ENCODE peak calls at places on chromosomes 6 and 20, in six cellular contexts. F is heart left ventricle, S is HS-5, N is D721Med, T is mesendoderm, H is cardiac fibroblast. K is an unnamed sample.

GRCh38 chr6:36955136-36955535 is 598 bp downstream of the PI16 start:
- DNase-seq in S (no peak), T (no peak), N (no peak), F (no peak), H (no peak), K (no peak)

GRCh38 chr6:112270756-112271155 is 16.4 kb upstream of the LAMA4 start:
- DNase-seq in N (no peak), S (no peak), F (no peak), T (no peak), H (peak; percentile 47), K (no peak)

GRCh38 chr20:38460040-38460623 is 12.5 kb upstream of the RALGAPB start:
- DNase-seq in T (no peak), F (no peak), H (peak; percentile 92), S (peak; percentile 62), N (no peak), K (no peak)

GRCh38 chr6:151773382-151773781 is 34.1 kb upstream of the ESR1 start:
- DNase-seq in T (no peak), S (no peak), F (no peak), H (no peak), N (no peak), K (no peak)

GRCh38 chr20:10449270-10449669 is 14.2 kb downstream of the SLX4IP start:
- DNase-seq in H (no peak), T (no peak), F (no peak), N (no peak), S (no peak), K (no peak)

GRCh38 chr6:2895072-2895471 is 8.0 kb downstream of the SERPINB9 start:
- DNase-seq in T (no peak), S (no peak), H (no peak), N (no peak), F (no peak), K (no peak)

GRCh38 chr6:49980898-49981297 is 11.5 kb upstream of the DEFB113 start:
- DNase-seq in S (peak; percentile 67), N (no peak), T (no peak), H (no peak), F (no peak), K (no peak)

GRCh38 chr20:53643031-53643832 is 49.6 kb upstream of the ZNF217 start:
- DNase-seq in H (peak; percentile 73), F (peak; percentile 24), S (peak; percentile 100), N (no peak), T (peak; percentile 5), K (no peak)

GRCh38 chr6:88302769-88303230 is 136.7 kb upstream of the CNR1 start:
- DNase-seq in H (no peak), S (no peak), N (no peak), T (no peak), F (no peak), K (no peak)

GRCh38 chr6:108167449-108167903 is 1.7 kb downstream of the NR2E1 start:
- DNase-seq in T (peak; percentile 89), S (no peak), F (no peak), H (no peak), N (no peak), K (no peak)

GRCh38 chr6:19433101-19433500 is 404.1 kb upstream of the ID4 start:
- DNase-seq in N (no peak), T (no peak), H (peak; percentile 24), S (no peak), F (no peak), K (no peak)

GRCh38 chr20:19868383-19868782 is 110.3 kb downstream of the RIN2 start:
- DNase-seq in S (no peak), H (no peak), F (no peak), N (no peak), T (no peak), K (no peak)

GRCh38 chr20:34834459-34834893 is 9.0 kb upstream of the NCOA6 start:
- DNase-seq in H (peak; percentile 59), F (no peak), T (peak; percentile 17), S (peak; percentile 42), N (no peak), K (no peak)

GRCh38 chr6:170292111-170292777 is 1.4 kb upstream of the DLL1 start:
- DNase-seq in H (no peak), N (no peak), T (no peak), S (no peak), F (no peak), K (no peak)

GRCh38 chr6:121223930-121224329 is 110.3 kb downstream of the TBC1D32 start:
- DNase-seq in S (no peak), N (no peak), H (no peak), F (no peak), T (no peak), K (no peak)

GRCh38 chr6:157516319-157517026 is 135.5 kb downstream of the ZDHHC14 start:
- DNase-seq in H (no peak), N (no peak), F (no peak), S (no peak), T (no peak), K (no peak)

GRCh38 chr6:149925974-149926777 is 3.3 kb upstream of the RAET1G start:
- DNase-seq in S (peak; percentile 53), T (peak; percentile 82), H (peak; percentile 82), F (peak; percentile 87), N (no peak), K (peak; percentile 89)

GRCh38 chr6:100446115-100446921 is 18.4 kb downstream of the SIM1 start:
- DNase-seq in T (peak; percentile 62), S (no peak), H (no peak), F (no peak), N (no peak), K (no peak)

GRCh38 chr6:170475118-170475517 is 78.0 kb downstream of the PSMB1 start:
- DNase-seq in T (no peak), F (no peak), N (no peak), H (no peak), S (no peak), K (no peak)

GRCh38 chr6:28977351-28978136 is 27.6 kb downstream of the ZNF311 start:
- DNase-seq in H (peak; percentile 68), F (no peak), N (no peak), S (peak; percentile 57), T (no peak), K (no peak)

GRCh38 chr20:62303327-62304226 is 780 bp downstream of the ADRM1 start:
- DNase-seq in T (peak; percentile 40), S (no peak), N (no peak), F (no peak), H (no peak), K (peak; percentile 79)

GRCh38 chr20:49149281-49150045 is 38.7 kb downstream of the STAU1 start:
- DNase-seq in N (no peak), H (no peak), F (no peak), T (no peak), S (no peak), K (no peak)

GRCh38 chr20:57092112-57092899 is 174.1 kb downstream of the BMP7 start:
- DNase-seq in S (no peak), T (peak; percentile 69), H (peak; percentile 44), N (peak; percentile 89), F (peak; percentile 30), K (peak; percentile 69)

GRCh38 chr20:19699132-19699971 is 58.7 kb upstream of the RIN2 start:
- DNase-seq in F (no peak), T (peak; percentile 79), S (peak; percentile 73), N (no peak), H (peak; percentile 83), K (no peak)

GRCh38 chr20:58695895-58696375 is 3.3 kb downstream of the NPEPL1 start:
- DNase-seq in H (no peak), S (no peak), F (no peak), N (no peak), T (no peak), K (peak; percentile 43)

GRCh38 chr20:7285918-7286556 is 518.6 kb downstream of the BMP2 start:
- DNase-seq in F (peak; percentile 59), T (peak; percentile 72), N (no peak), H (peak; percentile 93), S (peak; percentile 57), K (peak; percentile 69)

K was measured in right lobe of liver.